ENCODE peak calls at places on chromosomes 1 and 21, in six cellular contexts. D, A, Z, O, Q and I are unnamed samples.

GRCh38 chr1:147167361-147167760 is 4.9 kb downstream of the PRKAB2 start:
- DNase-seq in D (no peak), A (no peak), Z (no peak), O (no peak), Q (no peak), I (no peak)

GRCh38 chr1:93732514-93732913 is 50.9 kb upstream of the BCAR3 start:
- DNase-seq in D (no peak), A (no peak), Z (no peak), O (no peak), Q (no peak), I (no peak)

GRCh38 chr1:1100296-1100695 is 15.6 kb downstream of the C1orf159 start:
- DNase-seq in D (no peak), A (no peak), Z (peak), O (no peak), Q (no peak), I (no peak)

GRCh38 chr1:151309851-151310323 is 17.3 kb downstream of the PI4KB start:
- DNase-seq in D (no peak), A (peak), Z (peak), O (no peak), Q (no peak), I (peak)

GRCh38 chr1:2115008-2115921 is 65.1 kb downstream of the PRKCZ start:
- DNase-seq in D (no peak), A (no peak), Z (no peak), O (no peak), Q (peak), I (no peak)

GRCh38 chr1:50279622-50280320 is 143.5 kb downstream of the DMRTA2 start:
- DNase-seq in D (no peak), A (no peak), Z (no peak), O (no peak), Q (no peak), I (no peak)

GRCh38 chr1:229759037-229759435 is 133.0 kb downstream of the URB2 start:
- DNase-seq in D (no peak), A (no peak), Z (no peak), O (no peak), Q (no peak), I (no peak)

GRCh38 chr1:201149400-201149799 is 4.9 kb downstream of the TMEM9 start:
- DNase-seq in D (no peak), A (no peak), Z (no peak), O (no peak), Q (no peak), I (no peak)

GRCh38 chr1:223765036-223765718 is 52.8 kb downstream of the CAPN2 start:
- DNase-seq in D (no peak), A (no peak), Z (no peak), O (peak), Q (no peak), I (no peak)

GRCh38 chr1:6275826-6276764 is 15.2 kb upstream of the GPR153 start:
- DNase-seq in D (no peak), A (peak), Z (peak), O (peak), Q (no peak), I (peak)

GRCh38 chr1:155856975-155857930 is at the start of gene GON4L:
- DNase-seq in D (peak), A (peak), Z (peak), O (peak), Q (peak), I (peak)
- TF ChIP-seq POLR2A in D (no peak), A (peak), Z (peak), O (peak), Q (no peak), I (peak)

DNA sequence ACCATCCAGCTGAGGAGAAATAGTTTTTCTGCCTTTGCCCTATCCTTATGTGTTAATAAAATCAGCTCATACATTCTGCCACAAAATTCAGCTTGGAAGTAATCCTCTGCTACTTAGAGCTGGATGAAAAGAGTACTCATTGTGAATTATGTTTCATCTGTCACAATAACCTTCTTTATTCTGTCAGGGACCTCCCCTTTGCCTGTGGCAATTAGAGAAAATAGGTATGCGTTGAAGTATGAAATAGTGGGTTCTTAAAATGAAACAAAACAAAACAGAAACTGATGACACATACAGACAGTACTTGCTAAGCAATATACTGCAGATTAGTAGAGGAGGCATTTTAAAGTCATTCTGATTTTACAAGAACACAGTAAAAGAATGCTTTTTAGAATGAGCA is 578.5 kb downstream of the USP25 start:
- DNase-seq in D (no peak), A (no peak), Z (no peak), O (no peak), Q (no peak), I (no peak)
- H3K4me3 ChIP-seq in D (peak), A (peak), Z (peak), O (no peak), Q (peak), I (peak)

GRCh38 chr1:232728507-232729263 is 76.5 kb upstream of the MAP10 start:
- DNase-seq in D (no peak), A (no peak), Z (no peak), O (no peak), Q (no peak), I (no peak)

GRCh38 chr1:232725303-232726047 is 79.7 kb upstream of the MAP10 start:
- DNase-seq in D (no peak), A (no peak), Z (no peak), O (no peak), Q (no peak), I (no peak)

GRCh38 chr1:232722626-232723025 is 82.6 kb upstream of the MAP10 start:
- DNase-seq in D (no peak), A (no peak), Z (no peak), O (no peak), Q (no peak), I (no peak)

DNA sequence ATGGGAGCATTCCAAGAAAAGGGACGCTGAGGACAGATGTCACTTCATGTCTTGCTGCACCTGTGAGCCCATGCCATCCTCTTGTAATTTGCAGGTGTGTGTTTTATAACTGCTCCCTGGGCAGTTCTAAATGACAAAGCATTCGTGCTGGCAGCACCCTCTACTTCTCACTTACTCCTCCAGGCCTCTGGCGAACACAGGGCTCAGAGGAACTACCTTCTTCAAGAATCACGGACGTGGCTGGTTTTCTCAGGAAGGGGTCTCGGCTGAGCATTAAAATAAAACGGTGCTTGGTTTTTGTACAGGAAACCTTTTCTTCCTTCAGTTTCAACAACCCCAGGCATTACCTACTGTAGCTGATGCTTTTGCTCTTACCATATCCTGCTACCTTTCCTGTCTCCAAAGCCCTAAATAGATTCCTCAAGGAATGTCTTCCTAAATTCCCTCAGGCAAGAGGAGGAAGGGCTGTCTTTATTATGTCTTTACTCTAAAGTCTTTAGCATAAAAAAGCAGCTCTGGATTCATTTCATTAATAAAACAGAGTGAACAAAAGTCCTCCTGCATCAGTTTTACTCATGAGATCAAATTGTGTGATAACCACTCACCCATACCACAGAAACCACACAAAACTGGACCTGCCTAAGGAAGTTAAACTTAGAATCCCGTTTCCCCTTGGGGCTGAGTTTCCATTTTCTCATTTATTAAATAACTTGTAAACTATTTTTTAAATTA is 79.0 kb upstream of the MAP10 start:
- DNase-seq in D (no peak), A (no peak), Z (no peak), O (no peak), Q (no peak), I (no peak)
- TF ChIP-seq CTCF in D (no peak), A (no peak), Z (no peak), O (no peak), Q (no peak), I (no peak)

GRCh38 chr1:111618081-111618480 is 1.5 kb upstream of the RAP1A start:
- DNase-seq in D (no peak), A (no peak), Z (no peak), O (no peak), Q (no peak), I (no peak)
- TF ChIP-seq POLR2A in D (no peak), A (no peak), Z (no peak), O (no peak), Q (no peak), I (no peak)

DNA sequence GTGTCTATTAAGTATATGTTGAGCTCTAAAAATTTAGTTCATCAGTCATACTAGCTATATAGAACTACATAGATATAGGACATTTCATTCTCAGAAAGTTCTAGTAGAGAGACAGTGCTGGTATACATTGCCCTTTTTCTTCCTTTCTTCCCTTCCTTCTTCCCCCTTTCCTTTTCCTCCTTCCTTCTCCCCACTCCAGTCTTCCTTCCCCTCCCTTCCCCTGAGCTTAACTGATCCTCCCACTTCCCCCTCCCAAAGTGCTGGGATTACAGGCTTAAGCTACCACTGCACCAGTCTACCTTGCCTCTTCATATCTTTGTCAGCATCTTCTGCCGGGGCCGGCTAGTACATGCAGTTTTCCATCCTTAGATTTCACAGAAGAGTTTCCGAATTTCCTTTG is 12.1 kb downstream of the THRAP3 start:
- DNase-seq in D (no peak), A (no peak), Z (no peak), O (no peak), Q (no peak), I (no peak)
- H3K4me3 ChIP-seq in D (no peak), A (no peak), Z (no peak), O (no peak), Q (no peak), I (peak)

DNA sequence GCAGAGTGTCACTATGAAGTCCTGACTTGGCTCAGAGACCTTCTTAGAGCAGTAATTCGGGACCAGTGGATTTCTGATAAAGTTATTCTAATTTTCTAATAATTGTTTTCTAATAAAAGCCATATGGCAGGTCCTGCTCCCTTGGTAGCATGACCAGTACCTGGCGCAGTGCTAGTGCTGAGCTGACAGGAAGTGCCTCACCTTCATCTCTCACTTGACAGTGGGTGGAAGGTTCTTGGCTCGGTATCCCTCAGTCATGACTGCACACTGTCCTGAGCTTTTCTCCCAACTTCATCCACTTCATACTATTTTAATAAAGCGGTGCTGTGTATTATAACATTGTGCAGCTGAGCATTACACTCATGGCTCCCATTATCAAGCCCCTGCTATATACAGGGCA is 14.1 kb downstream of the VANGL1 start:
- DNase-seq in D (no peak), A (no peak), Z (no peak), O (no peak), Q (no peak), I (no peak)
- TF ChIP-seq CTCF in D (no peak), A (no peak), Z (no peak), O (no peak), Q (no peak), I (no peak)